ENCODE peak calls at places on chromosome 3, in four cellular contexts. Q, O, V and F are unnamed samples.

GRCh38 chr3:58164916-58165821 is 45.6 kb downstream of the DNASE1L3 start:
- DNase-seq in Q (no peak), O (no peak), V (peak; percentile 66), F (no peak)

GRCh38 chr3:87354399-87354798 is 78.0 kb upstream of the POU1F1 start:
- DNase-seq in Q (no peak), O (no peak), V (no peak), F (no peak)

GRCh38 chr3:99925584-99925983 is 107.9 kb downstream of the CMSS1 start:
- DNase-seq in Q (no peak), O (peak; percentile 92), V (no peak), F (peak; percentile 45)

GRCh38 chr3:35383719-35384555 is 255.4 kb upstream of the ARPP21 start:
- DNase-seq in Q (no peak), O (no peak), V (peak; percentile 29), F (no peak)

GRCh38 chr3:140421884-140422283 is 256.0 kb upstream of the TRIM42 start:
- DNase-seq in Q (no peak), O (no peak), V (no peak), F (no peak)

GRCh38 chr3:66399529-66400232 is 101.1 kb downstream of the LRIG1 start:
- DNase-seq in Q (no peak), O (no peak), V (no peak), F (no peak)

GRCh38 chr3:173065543-173065970 is 75.5 kb downstream of the SPATA16 start:
- DNase-seq in Q (no peak), O (no peak), V (no peak), F (no peak)

GRCh38 chr3:100775669-100776068 is 66.4 kb downstream of the TFG start:
- DNase-seq in Q (no peak), O (no peak), V (no peak), F (no peak)

GRCh38 chr3:124834723-124835718 is 52.1 kb downstream of the ITGB5 start:
- DNase-seq in Q (peak; percentile 92), O (peak; percentile 71), V (peak; percentile 86), F (peak; percentile 64)

GRCh38 chr3:128971421-128971820 is 22.5 kb downstream of the CFAP92 start:
- DNase-seq in Q (peak; percentile 59), O (peak; percentile 76), V (no peak), F (no peak)

GRCh38 chr3:11919390-11919789 is 72.7 kb upstream of the TAMM41 start:
- DNase-seq in Q (no peak), O (peak; percentile 20), V (peak; percentile 51), F (no peak)

GRCh38 chr3:115699741-115700140 is 76.4 kb downstream of the GAP43 start:
- DNase-seq in Q (no peak), O (no peak), V (no peak), F (no peak)

GRCh38 chr3:195175076-195175475 is 95.9 kb downstream of the XXYLT1 start:
- DNase-seq in Q (no peak), O (peak; percentile 34), V (no peak), F (no peak)

GRCh38 chr3:130582457-130583155 is 65.6 kb downstream of the COL6A6 start:
- DNase-seq in Q (no peak), O (no peak), V (no peak), F (no peak)

GRCh38 chr3:67685499-67685898 is 31.1 kb upstream of the SUCLG2 start:
- DNase-seq in Q (no peak), O (no peak), V (no peak), F (no peak)

GRCh38 chr3:105885261-105885660 is 16.4 kb upstream of the CBLB start:
- DNase-seq in Q (no peak), O (no peak), V (no peak), F (no peak)

GRCh38 chr3:153290278-153291015 is 128.4 kb downstream of the RAP2B start:
- DNase-seq in Q (no peak), O (no peak), V (no peak), F (no peak)

GRCh38 chr3:112425858-112426750 is 73.2 kb downstream of the BTLA start:
- DNase-seq in Q (no peak), O (no peak), V (peak; percentile 52), F (no peak)

GRCh38 chr3:115553796-115554495 is 69.4 kb upstream of the GAP43 start:
- DNase-seq in Q (no peak), O (no peak), V (peak; percentile 25), F (no peak)

GRCh38 chr3:119330858-119331257 is 36.7 kb downstream of the ARHGAP31 start:
- DNase-seq in Q (no peak), O (no peak), V (no peak), F (no peak)
- TF ChIP-seq CTCF in Q (no peak), O (no peak), V (no peak), F (no peak)

GRCh38 chr3:187398955-187399354 is 30.8 kb downstream of the RTP4 start:
- DNase-seq in Q (no peak), O (no peak), V (no peak), F (no peak)

GRCh38 chr3:187396661-187397060 is 28.5 kb downstream of the RTP4 start:
- DNase-seq in Q (no peak), O (no peak), V (no peak), F (no peak)

GRCh38 chr3:187403768-187404270 is 35.6 kb downstream of the RTP4 start:
- DNase-seq in Q (no peak), O (no peak), V (no peak), F (no peak)

GRCh38 chr3:187401861-187402260 is 33.7 kb downstream of the RTP4 start:
- DNase-seq in Q (no peak), O (no peak), V (no peak), F (no peak)

DNA sequence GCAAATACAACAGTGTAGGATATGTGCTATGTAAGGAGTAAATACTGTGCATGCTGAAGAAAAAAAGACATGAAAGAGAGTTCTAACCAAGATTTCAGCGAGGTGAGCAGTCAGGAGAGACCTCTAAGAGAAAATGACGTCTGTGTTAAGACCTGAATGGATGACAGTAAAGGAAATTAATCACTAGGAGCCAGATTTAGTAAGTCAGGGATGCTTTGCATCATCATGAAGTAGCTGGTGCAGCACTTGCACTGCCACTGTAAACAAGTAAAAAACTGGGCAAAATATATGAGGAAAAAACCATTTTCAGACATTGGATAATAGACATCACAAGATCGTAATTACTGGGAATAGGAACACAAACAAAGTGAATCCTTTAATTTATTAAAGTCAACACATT is 32.6 kb downstream of the RTP4 start:
- DNase-seq in Q (no peak), O (no peak), V (no peak), F (no peak)
- H3K4me3 ChIP-seq in Q (no peak overlapping the region), O (no peak overlapping the region), V (no peak overlapping the region), F (no peak overlapping the region)

GRCh38 chr3:122458992-122459391 is 43.1 kb upstream of the WDR5B start:
- DNase-seq in Q (no peak), O (no peak), V (peak; percentile 71), F (no peak)
- TF ChIP-seq CTCF in Q (no peak), O (peak; percentile 41), V (peak; percentile 66), F (peak; percentile 40)

GRCh38 chr3:13896473-13897154 is 16.7 kb upstream of the WNT7A start:
- DNase-seq in Q (peak; percentile 25), O (peak; percentile 67), V (peak; percentile 92), F (peak; percentile 45)
- H3K4me3 ChIP-seq in Q (peak overlapping the region; percentile 66), O (no peak overlapping the region), V (peak overlapping the region; percentile 90), F (no peak overlapping the region)